ENCODE peak calls at places on chromosomes 6 and 20, in six cellular contexts. One of them, this sample, is unnamed.

GRCh38 chr6:166025149-166025898 is 142.3 kb downstream of the TBXT start:
- DNase-seq in AG08395: peak
- DNase-seq in CD4-positive, alpha-beta T cell: no peak
- DNase-seq in stimulated activated CD8-positive, alpha-beta memory T cell treated with anti-CD3 and anti-CD28 coated beads, Interleukin-15, amount 100 ng/mL, for 24 hours: no peak
- DNase-seq in NCI-H187: no peak
- DNase-seq in NAMALWA: no peak
- DNase-seq in this sample: peak

GRCh38 chr6:33706136-33706725 is 5.3 kb downstream of the UQCC2 start:
- DNase-seq in NCI-H187: no peak
- DNase-seq in NAMALWA: no peak
- DNase-seq in CD4-positive, alpha-beta T cell: no peak
- DNase-seq in AG08395: no peak
- DNase-seq in stimulated activated CD8-positive, alpha-beta memory T cell treated with anti-CD3 and anti-CD28 coated beads, Interleukin-15, amount 100 ng/mL, for 24 hours: no peak
- DNase-seq in this sample: no peak

GRCh38 chr20:57102566-57102965 is 163.9 kb downstream of the BMP7 start:
- DNase-seq in NAMALWA: no peak
- DNase-seq in stimulated activated CD8-positive, alpha-beta memory T cell treated with anti-CD3 and anti-CD28 coated beads, Interleukin-15, amount 100 ng/mL, for 24 hours: no peak
- DNase-seq in AG08395: no peak
- DNase-seq in NCI-H187: no peak
- DNase-seq in CD4-positive, alpha-beta T cell: no peak
- DNase-seq in this sample: no peak

GRCh38 chr6:98831057-98832031 is 3.0 kb upstream of the POU3F2 start:
- DNase-seq in stimulated activated CD8-positive, alpha-beta memory T cell treated with anti-CD3 and anti-CD28 coated beads, Interleukin-15, amount 100 ng/mL, for 24 hours: no peak
- DNase-seq in CD4-positive, alpha-beta T cell: no peak
- DNase-seq in NCI-H187: peak
- DNase-seq in NAMALWA: no peak
- DNase-seq in AG08395: no peak
- DNase-seq in this sample: no peak

GRCh38 chr6:149995235-149995750 is 30.0 kb downstream of the RAET1L start:
- DNase-seq in AG08395: no peak
- DNase-seq in NCI-H187: no peak
- DNase-seq in NAMALWA: no peak
- DNase-seq in stimulated activated CD8-positive, alpha-beta memory T cell treated with anti-CD3 and anti-CD28 coated beads, Interleukin-15, amount 100 ng/mL, for 24 hours: no peak
- DNase-seq in CD4-positive, alpha-beta T cell: no peak
- DNase-seq in this sample: no peak

GRCh38 chr20:58813369-58813768 is 37.3 kb downstream of the GNAS-AS1 start:
- DNase-seq in NAMALWA: no peak
- DNase-seq in stimulated activated CD8-positive, alpha-beta memory T cell treated with anti-CD3 and anti-CD28 coated beads, Interleukin-15, amount 100 ng/mL, for 24 hours: no peak
- DNase-seq in NCI-H187: no peak
- DNase-seq in CD4-positive, alpha-beta T cell: no peak
- DNase-seq in AG08395: no peak
- DNase-seq in this sample: no peak

GRCh38 chr20:52168116-52168515 is 23.5 kb downstream of the ZFP64 start:
- DNase-seq in stimulated activated CD8-positive, alpha-beta memory T cell treated with anti-CD3 and anti-CD28 coated beads, Interleukin-15, amount 100 ng/mL, for 24 hours: no peak
- DNase-seq in AG08395: no peak
- DNase-seq in NCI-H187: no peak
- DNase-seq in CD4-positive, alpha-beta T cell: no peak
- DNase-seq in NAMALWA: no peak
- DNase-seq in this sample: no peak

GRCh38 chr6:157002795-157003194 is 225.6 kb downstream of the ARID1B start:
- DNase-seq in NAMALWA: no peak
- DNase-seq in stimulated activated CD8-positive, alpha-beta memory T cell treated with anti-CD3 and anti-CD28 coated beads, Interleukin-15, amount 100 ng/mL, for 24 hours: no peak
- DNase-seq in AG08395: no peak
- DNase-seq in NCI-H187: no peak
- DNase-seq in CD4-positive, alpha-beta T cell: no peak
- DNase-seq in this sample: no peak

This sample was measured in cardiac fibroblast.